ENCODE peak calls at places on chromosomes 5 and 9, in ten cellular contexts. G is left ventricle myocardium inferior, H is AG09319, J is colonic mucosa, N is uterus, M is omental fat pad, Z is neural crest cell, L is Panc1, D is right lobe of liver, A is WERI-Rb-1. O is an unnamed sample.
A peak's percentile ranks its signal among the peaks of the same experiment; 100 is the strongest.

GRCh38 chr9:137818286-137818685 is 59.3 kb upstream of the CACNA1B start:
- DNase-seq in L (no peak), J (no peak), M (no peak), D (no peak), G (no peak), Z (no peak), N (no peak), H (no peak), A (no peak), O (no peak)

GRCh38 chr5:30502277-30502676 is 691.2 kb upstream of the CDH6 start:
- DNase-seq in Z (no peak), A (no peak), M (no peak), D (no peak), H (no peak), L (peak; percentile 7), J (no peak), G (no peak), N (no peak), O (no peak)

GRCh38 chr9:18020254-18020745 is 441.4 kb downstream of the SH3GL2 start:
- DNase-seq in H (no peak), N (peak; percentile 51), G (no peak), D (no peak), M (no peak), A (no peak), J (no peak), L (no peak), Z (no peak), O (no peak)

GRCh38 chr9:110257097-110257955 is 1.0 kb upstream of the TXN start:
- DNase-seq in Z (no peak), G (peak; percentile 55), M (no peak), H (no peak), D (peak; percentile 54), L (peak; percentile 22), J (peak; percentile 54), N (peak; percentile 17), A (no peak), O (peak; percentile 18)

GRCh38 chr5:112238473-112238872 is 180.6 kb downstream of the EPB41L4A start:
- DNase-seq in M (no peak), G (no peak), J (no peak), Z (no peak), D (no peak), H (no peak), A (peak; percentile 29), L (no peak), N (no peak), O (no peak)

GRCh38 chr9:37324261-37324683 is 98.2 kb upstream of the GRHPR start:
- DNase-seq in G (no peak), Z (peak; percentile 9), M (no peak), N (no peak), D (no peak), A (peak; percentile 42), H (no peak), L (no peak), J (no peak), O (peak; percentile 96)

GRCh38 chr5:135189024-135189423 is 155.0 kb upstream of the PITX1 start:
- DNase-seq in N (no peak), G (no peak), H (no peak), D (no peak), L (no peak), Z (no peak), M (no peak), J (no peak), A (no peak), O (no peak)

GRCh38 chr5:90055831-90056328 is 353.7 kb downstream of the CETN3 start:
- DNase-seq in N (no peak), J (no peak), G (no peak), L (peak; percentile 17), H (no peak), Z (no peak), M (no peak), D (no peak), A (no peak), O (no peak)

DNA sequence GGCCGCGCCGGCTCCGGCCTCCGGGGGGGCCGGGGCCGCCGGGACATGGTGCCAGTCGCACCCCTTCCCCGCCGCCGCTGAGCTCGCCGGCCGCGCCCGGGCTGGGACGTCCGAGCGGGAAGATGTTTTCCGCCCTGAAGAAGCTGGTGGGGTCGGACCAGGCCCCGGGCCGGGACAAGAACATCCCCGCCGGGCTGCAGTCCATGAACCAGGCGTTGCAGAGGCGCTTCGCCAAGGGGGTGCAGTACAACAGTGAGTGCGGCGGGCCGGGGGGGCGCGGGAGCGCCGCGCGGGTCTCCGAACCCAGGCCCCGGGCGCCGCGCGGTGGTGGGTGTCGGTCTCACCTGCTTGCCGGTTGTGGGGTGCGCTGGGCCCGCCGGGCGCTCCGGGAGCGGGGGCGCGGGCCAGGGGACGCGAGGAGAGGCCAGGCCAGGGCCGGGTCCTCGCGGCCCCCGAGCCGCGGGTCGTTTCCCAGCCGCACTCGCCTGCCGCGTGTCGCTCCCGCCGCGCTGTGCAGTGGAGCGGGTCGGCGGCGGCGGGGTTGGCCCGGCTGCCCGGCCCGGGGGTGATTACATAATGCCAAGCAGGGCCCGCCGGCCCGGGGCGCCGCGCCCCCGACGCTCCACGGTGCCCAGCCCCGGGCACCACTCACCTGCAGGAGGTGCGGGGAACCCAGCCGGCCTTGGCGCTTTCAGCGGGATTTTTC is 480 bp downstream of the RABL6 start:
- DNase-seq in A (no peak), M (no peak), G (peak; percentile 16), Z (no peak), J (peak; percentile 46), D (peak; percentile 70), H (no peak), N (no peak), L (no peak), O (peak; percentile 41)
- TF ChIP-seq CTCF in A (no peak), M (no peak), G (peak; percentile 21), Z (no peak), J (no peak), D (no peak), H (no peak), N (no peak), L (no peak), O (no peak)

GRCh38 chr9:27278374-27278773 is 18.6 kb downstream of the EQTN start:
- DNase-seq in D (no peak), L (no peak), M (no peak), A (no peak), J (no peak), N (no peak), H (no peak), Z (no peak), G (no peak), O (no peak)

GRCh38 chr9:27273186-27273585 is 23.8 kb downstream of the EQTN start:
- DNase-seq in Z (no peak), H (no peak), L (no peak), D (no peak), G (no peak), M (no peak), A (no peak), J (no peak), N (no peak), O (no peak)

GRCh38 chr9:27279611-27280010 is 17.3 kb downstream of the EQTN start:
- DNase-seq in Z (no peak), A (no peak), L (no peak), J (no peak), H (no peak), M (no peak), G (no peak), N (no peak), D (no peak), O (no peak)

GRCh38 chr9:27280249-27280648 is 16.7 kb downstream of the EQTN start:
- DNase-seq in L (no peak), D (no peak), J (no peak), A (no peak), Z (no peak), H (no peak), G (no peak), M (no peak), N (no peak), O (no peak)

DNA sequence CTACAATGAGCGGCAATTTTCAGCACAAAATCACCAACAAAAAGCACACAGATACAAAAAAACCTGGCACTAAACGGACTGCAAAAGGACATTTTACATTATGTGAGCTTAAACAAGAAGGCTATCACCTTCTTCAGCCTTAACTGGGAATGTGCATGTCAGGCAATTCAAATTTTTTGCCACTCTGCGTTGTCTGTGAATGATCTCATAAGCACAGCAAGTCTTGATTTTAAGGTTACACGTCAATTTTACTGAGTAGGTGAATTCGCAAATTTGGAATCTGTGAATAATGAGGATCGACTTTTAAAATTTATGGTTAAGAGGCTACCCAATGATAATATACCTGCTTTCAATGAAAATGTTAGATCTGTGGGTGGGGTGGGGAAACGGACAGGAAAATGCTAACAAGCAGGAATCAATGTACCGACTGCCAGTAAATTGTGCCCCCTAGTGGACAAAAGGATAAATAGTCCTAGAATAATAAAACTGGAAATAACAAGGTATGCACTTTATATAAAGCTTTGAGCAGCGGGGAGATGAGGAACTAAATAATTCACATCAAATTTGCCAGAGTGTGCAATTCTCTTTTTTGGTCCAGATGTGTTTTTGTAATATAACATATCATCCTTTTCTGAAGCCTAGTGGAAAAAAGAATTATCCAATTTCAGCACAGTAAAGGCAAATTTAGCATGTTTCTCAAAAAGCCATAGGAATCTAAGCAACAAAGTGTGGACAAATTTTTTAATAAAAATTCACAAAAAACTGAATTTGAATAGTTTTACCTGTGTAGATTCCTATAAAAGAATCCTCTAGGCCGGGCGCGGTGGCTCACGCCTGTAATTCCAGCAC is 20.5 kb downstream of the EQTN start:
- DNase-seq in Z (no peak), L (peak; percentile 10), D (no peak), H (peak; percentile 11), J (peak; percentile 26), N (peak; percentile 24), A (peak; percentile 18), G (no peak), M (no peak), O (peak; percentile 55)
- TF ChIP-seq CTCF in Z (peak; percentile 91), L (peak; percentile 50), D (peak; percentile 84), H (peak; percentile 61), J (peak; percentile 77), N (peak; percentile 79), A (peak; percentile 37), G (peak; percentile 79), M (no peak), O (peak; percentile 60)

DNA sequence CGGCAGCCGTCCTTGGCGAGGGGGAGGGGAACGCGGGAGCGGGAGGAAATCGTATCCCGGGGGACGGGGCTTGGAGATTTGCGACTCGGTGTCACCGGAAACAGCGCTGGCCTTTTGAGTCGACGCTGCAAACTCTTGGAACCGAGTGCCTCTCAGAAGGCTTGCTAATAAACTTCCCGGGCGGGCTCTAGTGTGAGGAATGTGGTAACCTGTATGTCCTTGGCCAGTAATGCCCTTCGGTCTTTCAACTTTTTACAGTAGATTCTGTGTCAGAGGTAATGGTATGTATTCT is 82.7 kb downstream of the PTPDC1 start:
- DNase-seq in A (no peak), D (no peak), M (peak; percentile 54), J (no peak), Z (no peak), H (no peak), N (no peak), L (peak; percentile 13), G (no peak), O (no peak)
- TF ChIP-seq CTCF in A (no peak), D (no peak), M (no peak), J (no peak), Z (no peak), H (peak; percentile 15), N (peak; percentile 8), L (no peak), G (no peak), O (no peak)

DNA sequence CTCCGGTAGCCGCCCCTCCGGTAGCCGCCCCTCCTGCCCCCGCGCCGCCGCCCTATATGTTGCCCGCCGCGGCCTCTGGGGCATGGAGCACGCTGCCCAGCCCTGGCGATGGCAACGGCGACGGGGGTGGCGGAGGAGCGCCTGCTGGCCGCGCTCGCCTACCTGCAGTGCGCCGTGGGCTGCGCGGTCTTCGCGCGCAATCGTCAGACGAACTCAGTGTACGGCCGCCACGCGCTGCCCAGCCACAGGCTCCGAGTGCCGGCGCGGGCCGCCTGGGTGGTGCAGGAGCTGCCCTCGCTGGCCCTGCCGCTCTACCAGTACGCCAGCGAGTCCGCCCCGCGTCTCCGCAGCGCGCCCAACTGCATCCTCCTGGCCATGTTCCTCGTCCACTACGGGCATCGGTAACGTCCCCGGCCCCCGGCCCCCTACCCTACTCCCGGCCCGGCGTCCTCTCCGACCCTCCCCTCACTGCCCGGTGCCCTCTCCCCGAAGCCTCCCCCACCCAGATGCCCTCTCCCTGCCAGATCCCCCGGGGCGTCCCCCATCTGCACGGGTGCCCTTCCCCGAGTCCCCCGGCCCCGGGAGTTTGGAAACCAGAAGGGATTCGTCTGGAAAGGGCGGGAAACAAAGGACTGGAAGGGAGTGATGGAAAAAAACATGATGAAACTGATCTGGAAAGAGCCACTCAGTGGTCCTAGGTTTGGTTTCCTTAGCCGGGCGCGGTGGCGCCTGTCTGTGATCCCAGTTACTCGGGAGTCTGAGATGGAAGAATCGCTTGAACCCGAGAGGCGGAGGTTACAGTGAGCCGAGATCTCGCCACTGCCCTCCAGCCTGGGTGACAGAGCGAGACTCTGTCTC is 458 bp downstream of the SRD5A1 start:
- DNase-seq in N (peak; percentile 23), M (no peak), G (no peak), H (no peak), A (peak; percentile 52), Z (peak; percentile 44), L (no peak), J (peak; percentile 45), D (peak; percentile 70), O (peak; percentile 51)
- TF ChIP-seq CTCF in N (no peak), M (no peak), G (peak; percentile 35), H (no peak), A (no peak), Z (peak; percentile 24), L (no peak), J (no peak), D (no peak), O (no peak)

O was measured in A673.